ENCODE peak calls at places on chromosomes 4 and X, in ten cellular contexts. K, O, J, R, F, U, X, N, W and E are unnamed samples.

GRCh38 chrX:13863326-13863725 is 46.4 kb upstream of the GPM6B start:
- DNase-seq in K (no peak), O (no peak), J (no peak), R (no peak), F (no peak), U (no peak), X (no peak), N (no peak), W (no peak), E (no peak)

GRCh38 chr4:5922556-5922955 is 29.7 kb upstream of the CRMP1 start:
- DNase-seq in K (no peak), O (no peak), J (no peak), R (no peak), F (no peak), U (no peak), X (no peak), N (no peak), W (no peak), E (no peak)

GRCh38 chr4:37953620-37954325 is 6.4 kb upstream of the PTTG2 start:
- DNase-seq in K (no peak), O (no peak), J (no peak), R (peak), F (no peak), U (peak), X (peak), N (no peak), W (no peak), E (no peak)

GRCh38 chrX:38804481-38805293 is 3.4 kb downstream of the MID1IP1 start:
- DNase-seq in K (peak), O (peak), J (peak), R (no peak), F (peak), U (no peak), X (no peak), N (peak), W (peak), E (peak)

GRCh38 chr4:148443550-148444295 is 1.5 kb upstream of the NR3C2 start:
- DNase-seq in K (peak), O (peak), J (peak), R (no peak), F (peak), U (no peak), X (no peak), N (peak), W (peak), E (peak)

GRCh38 chr4:8907596-8908205 is 36.1 kb upstream of the HMX1 start:
- DNase-seq in K (peak), O (no peak), J (no peak), R (no peak), F (peak), U (no peak), X (no peak), N (no peak), W (peak), E (peak)

GRCh38 chr4:122911588-122911987 is 10.8 kb downstream of the NUDT6 start:
- DNase-seq in K (no peak), O (no peak), J (no peak), R (no peak), F (no peak), U (no peak), X (no peak), N (no peak), W (no peak), E (no peak)

GRCh38 chrX:15750611-15751159 is 12.6 kb downstream of the CA5B start:
- DNase-seq in K (no peak), O (no peak), J (no peak), R (no peak), F (no peak), U (no peak), X (no peak), N (no peak), W (no peak), E (no peak)

GRCh38 chrX:41779941-41780340 is 56.0 kb downstream of the GPR82 start:
- DNase-seq in K (no peak), O (no peak), J (no peak), R (no peak), F (no peak), U (no peak), X (no peak), N (no peak), W (no peak), E (no peak)

GRCh38 chr4:96602661-96603060 is 762.8 kb downstream of the PDHA2 start:
- DNase-seq in K (no peak), O (no peak), J (no peak), R (no peak), F (no peak), U (no peak), X (no peak), N (no peak), W (no peak), E (no peak)

GRCh38 chrX:150913511-150913910 is 15.0 kb upstream of the CD99L2 start:
- DNase-seq in K (no peak), O (no peak), J (no peak), R (peak), F (no peak), U (no peak), X (no peak), N (no peak), W (no peak), E (no peak)

DNA sequence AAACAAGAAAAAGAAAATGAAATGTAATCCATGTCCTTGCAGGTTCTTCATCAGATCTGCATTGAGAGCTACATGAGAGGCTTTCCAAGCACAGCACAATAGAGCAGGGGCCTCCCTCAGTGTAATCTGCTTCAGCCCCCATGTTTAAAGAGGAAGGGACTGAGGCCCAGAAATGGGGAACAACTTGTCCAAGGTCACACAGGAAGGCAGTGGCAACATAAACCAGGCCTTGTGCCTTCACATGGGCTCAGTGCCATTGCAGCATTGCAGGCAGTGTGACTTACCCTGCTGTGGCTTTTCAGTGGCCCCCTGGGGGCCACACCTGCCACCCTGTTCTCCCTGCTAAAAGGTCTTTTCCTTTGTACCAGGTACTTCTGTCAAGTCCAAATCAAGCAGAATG is 20.9 kb upstream of the CD99L2 start:
- DNase-seq in K (no peak), O (no peak), J (no peak), R (no peak), F (no peak), U (no peak), X (no peak), N (no peak), W (no peak), E (no peak)
- TF ChIP-seq CTCF in K (no peak), O (no peak), J (no peak), R (no peak), F (no peak), U (no peak), X (no peak), N (no peak), W (no peak), E (no peak)

DNA sequence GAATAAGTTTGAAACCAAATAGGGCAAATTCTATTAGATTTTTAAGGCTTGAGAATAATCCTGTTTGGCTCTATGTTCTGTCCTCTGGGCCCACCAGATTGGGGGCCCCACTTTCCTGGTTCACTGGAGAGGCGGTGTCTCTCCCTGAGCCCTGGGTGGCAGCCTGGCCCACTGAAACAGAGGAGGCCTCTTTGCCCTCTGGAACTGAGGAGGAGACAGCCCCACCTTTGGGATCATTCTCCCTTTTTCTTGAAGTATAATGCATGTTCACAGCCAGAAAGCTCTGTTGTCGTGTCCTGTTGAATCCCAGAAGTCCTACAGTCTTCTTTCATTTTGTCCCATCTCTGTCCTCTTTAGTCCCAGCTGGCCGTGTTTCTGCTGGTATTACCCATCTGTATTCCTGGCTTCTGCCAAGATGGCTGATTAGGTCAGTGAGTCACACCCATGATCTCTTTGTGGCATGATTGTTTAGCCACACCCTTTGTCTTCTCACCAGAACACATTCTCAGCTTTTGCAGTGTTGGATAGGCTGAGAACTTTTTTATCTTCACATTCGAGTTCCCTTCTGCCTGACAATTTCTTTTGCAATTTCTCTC is 8.1 kb upstream of the TBC1D25 start:
- DNase-seq in K (no peak), O (no peak), J (no peak), R (peak), F (no peak), U (no peak), X (peak), N (no peak), W (no peak), E (no peak)
- H3K27ac ChIP-seq in K (peak), O (peak), J (no peak), R (no peak), F (peak), U (no peak), X (peak), N (no peak), W (no peak), E (peak)

DNA sequence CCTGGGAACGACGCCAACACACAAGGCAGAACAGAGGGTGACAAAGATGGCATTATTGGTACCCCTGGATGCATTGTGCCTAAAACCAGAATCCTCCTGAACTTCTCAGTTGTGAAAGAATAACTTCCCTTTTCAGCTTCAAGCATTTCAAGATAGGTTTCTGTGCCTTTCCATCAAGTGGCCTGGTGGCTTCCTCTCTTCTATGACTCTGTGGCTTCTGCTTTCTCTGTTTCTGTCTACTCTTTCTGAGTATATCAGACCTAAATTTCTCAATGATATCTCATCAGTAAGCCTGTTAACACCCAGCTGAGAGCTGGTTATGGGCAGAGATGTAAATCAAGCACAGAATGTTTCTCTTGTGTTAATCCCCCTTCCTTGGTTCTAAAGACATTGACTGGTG is 21.4 kb upstream of the FAM9B start:
- DNase-seq in K (no peak), O (no peak), J (no peak), R (no peak), F (no peak), U (no peak), X (no peak), N (no peak), W (no peak), E (no peak)
- H3K4me3 ChIP-seq in K (no peak), O (no peak), J (no peak), R (no peak), F (no peak), U (no peak), X (no peak), N (no peak), W (no peak), E (no peak)

GRCh38 chr4:1758306-1759121 is 34.6 kb upstream of the FGFR3 start:
- DNase-seq in K (no peak), O (no peak), J (no peak), R (no peak), F (no peak), U (no peak), X (no peak), N (no peak), W (no peak), E (no peak)

GRCh38 chr4:1761130-1761688 is 31.9 kb upstream of the FGFR3 start:
- DNase-seq in K (no peak), O (no peak), J (no peak), R (no peak), F (no peak), U (no peak), X (no peak), N (no peak), W (no peak), E (no peak)

GRCh38 chr4:1759170-1759817 is 33.8 kb upstream of the FGFR3 start:
- DNase-seq in K (no peak), O (no peak), J (peak), R (no peak), F (no peak), U (no peak), X (no peak), N (no peak), W (no peak), E (no peak)

GRCh38 chr4:1760521-1761001 is 32.5 kb upstream of the FGFR3 start:
- DNase-seq in K (no peak), O (no peak), J (peak), R (no peak), F (no peak), U (no peak), X (no peak), N (no peak), W (no peak), E (no peak)

DNA sequence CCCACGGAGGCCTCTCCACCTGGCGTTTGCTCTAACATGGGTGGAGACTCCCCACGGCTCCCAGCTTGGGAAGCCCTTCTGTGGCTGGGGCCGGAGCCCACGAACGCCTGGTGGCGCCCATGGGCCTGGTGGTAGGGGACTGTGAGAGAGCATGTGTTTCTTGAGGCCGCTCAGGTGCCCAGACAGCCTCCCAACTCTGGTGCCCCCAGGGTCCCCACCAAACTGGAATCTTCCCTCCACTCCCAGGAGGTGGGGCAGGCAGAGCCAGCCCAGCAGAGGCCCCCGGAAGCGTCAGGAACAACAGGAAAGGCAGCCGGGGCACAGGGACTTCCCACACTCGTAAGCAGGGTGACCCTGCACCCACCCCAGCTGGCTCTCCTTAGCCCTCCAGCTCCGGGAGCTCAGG is 33.3 kb upstream of the FGFR3 start:
- DNase-seq in K (no peak), O (no peak), J (no peak), R (no peak), F (no peak), U (no peak), X (no peak), N (no peak), W (no peak), E (no peak)
- TF ChIP-seq CTCF in K (no peak), O (no peak), J (no peak), R (no peak), F (no peak), U (no peak), X (no peak), N (no peak), W (no peak), E (no peak)

GRCh38 chr4:185721190-185721948 is 90.6 kb downstream of the SORBS2 start:
- DNase-seq in K (no peak), O (no peak), J (no peak), R (no peak), F (no peak), U (no peak), X (no peak), N (no peak), W (no peak), E (peak)

GRCh38 chr4:185716008-185716976 is 95.7 kb downstream of the SORBS2 start:
- DNase-seq in K (no peak), O (no peak), J (no peak), R (no peak), F (peak), U (no peak), X (no peak), N (no peak), W (no peak), E (no peak)

GRCh38 chr4:185719493-185719843 is 92.5 kb downstream of the SORBS2 start:
- DNase-seq in K (no peak), O (no peak), J (no peak), R (no peak), F (no peak), U (no peak), X (no peak), N (no peak), W (no peak), E (no peak)

GRCh38 chr4:185717018-185717726 is 94.8 kb downstream of the SORBS2 start:
- DNase-seq in K (no peak), O (no peak), J (no peak), R (no peak), F (no peak), U (no peak), X (no peak), N (no peak), W (no peak), E (no peak)

DNA sequence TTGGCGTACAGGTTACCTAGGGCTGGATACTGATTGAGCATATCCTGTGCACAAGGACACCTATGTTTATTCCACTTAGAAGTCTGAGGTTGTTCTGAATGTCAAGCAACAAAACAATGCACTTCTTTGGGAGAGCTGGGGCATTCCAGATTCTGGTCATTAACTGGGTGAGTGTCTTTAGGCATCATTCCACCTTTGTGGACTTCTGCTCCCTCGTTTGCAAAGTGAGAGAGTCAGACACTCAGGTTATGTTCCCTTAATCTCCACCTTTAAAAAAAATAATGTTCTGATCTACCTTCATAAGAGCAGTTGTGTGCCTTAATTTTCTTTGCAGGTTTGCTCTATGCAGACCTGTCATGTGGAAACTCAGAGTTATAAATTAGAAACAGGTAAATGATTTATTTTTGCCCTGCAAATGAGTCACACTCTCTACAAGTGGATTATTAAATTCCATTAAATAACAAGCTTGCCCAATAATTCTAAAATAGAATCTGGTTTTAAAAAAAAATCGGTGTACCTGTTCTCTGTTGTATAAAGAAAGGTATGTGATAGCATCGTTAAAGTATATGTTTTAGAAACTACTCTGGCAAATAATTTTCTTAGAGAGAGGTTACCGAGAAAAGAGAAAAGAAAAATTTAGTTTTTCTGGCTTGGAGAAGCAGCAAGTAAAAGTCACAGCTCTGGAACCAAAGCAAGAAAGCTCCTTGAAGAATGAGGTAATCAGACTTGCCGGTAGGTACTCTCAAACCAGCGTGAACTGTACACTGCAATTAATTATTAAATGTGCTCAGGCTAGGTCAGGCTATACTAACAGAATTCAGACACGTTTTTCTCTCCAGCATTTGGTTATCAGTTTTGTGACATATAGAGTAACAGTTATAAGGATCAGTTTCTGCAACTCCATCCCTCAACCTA is 93.2 kb downstream of the SORBS2 start:
- DNase-seq in K (no peak), O (no peak), J (no peak), R (no peak), F (no peak), U (no peak), X (no peak), N (no peak), W (no peak), E (no peak)
- H3K27ac ChIP-seq in K (no peak), O (peak), J (no peak), R (no peak), F (peak), U (no peak), X (no peak), N (peak), W (no peak), E (no peak)

GRCh38 chr4:99852199-99852718 is 35.6 kb downstream of the DAPP1 start:
- DNase-seq in K (no peak), O (no peak), J (no peak), R (no peak), F (no peak), U (no peak), X (no peak), N (no peak), W (no peak), E (no peak)
- H3K4me3 ChIP-seq in K (no peak), O (no peak), J (no peak), R (no peak), F (no peak), U (no peak), X (no peak), N (no peak), W (no peak), E (no peak)

DNA sequence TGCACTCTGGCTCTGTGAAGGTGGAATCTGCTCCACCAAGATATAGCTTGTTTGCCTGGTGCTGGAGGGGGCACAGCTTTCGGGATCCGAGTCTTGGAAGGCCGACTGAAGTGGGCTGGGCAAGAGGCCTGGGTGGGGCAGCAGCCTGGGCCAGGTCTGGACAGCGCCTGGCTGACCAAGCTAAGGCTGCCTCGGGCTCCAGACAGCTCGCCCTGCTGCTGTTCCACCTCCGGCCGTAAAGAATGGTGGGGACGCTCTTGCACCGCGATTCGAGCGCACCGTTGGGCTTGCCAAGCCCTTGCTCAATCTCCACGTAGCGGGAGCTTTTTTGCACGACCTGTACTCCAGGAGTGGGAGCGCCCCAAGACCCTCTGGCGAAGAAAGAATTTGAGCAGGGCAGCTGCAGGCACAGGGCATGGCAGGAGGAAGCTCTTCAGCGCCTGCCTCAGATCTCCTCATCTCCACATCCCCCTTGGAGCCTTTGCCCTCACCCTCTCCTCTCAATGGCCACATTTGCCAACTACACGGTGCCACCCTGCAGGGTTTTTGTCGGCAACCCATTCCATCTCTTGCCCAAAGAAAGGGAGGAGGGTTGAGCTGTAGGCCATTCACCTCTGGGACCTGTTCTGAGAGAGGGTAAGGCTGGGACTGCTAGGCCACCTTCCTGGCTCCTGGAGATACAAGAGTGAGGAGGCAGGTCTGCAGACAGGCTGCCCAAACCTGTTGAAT is 18.9 kb downstream of the CNGA2 start:
- DNase-seq in K (peak), O (peak), J (peak), R (peak), F (peak), U (peak), X (peak), N (peak), W (peak), E (no peak)
- TF ChIP-seq CTCF in K (peak), O (peak), J (peak), R (peak), F (peak), U (peak), X (peak), N (peak), W (peak), E (no peak)

GRCh38 chrX:115344885-115345653 is 55.6 kb downstream of the LUZP4 start:
- DNase-seq in K (peak), O (peak), J (peak), R (peak), F (peak), U (peak), X (no peak), N (peak), W (peak), E (peak)
- H3K27ac ChIP-seq in K (peak), O (peak), J (peak), R (peak), F (peak), U (peak), X (no peak), N (peak), W (peak), E (no peak)

GRCh38 chr4:152380919-152381318 is 155.0 kb downstream of the FBXW7 start:
- DNase-seq in K (no peak), O (no peak), J (no peak), R (no peak), F (no peak), U (no peak), X (no peak), N (no peak), W (no peak), E (no peak)
- H3K4me3 ChIP-seq in K (peak), O (peak), J (no peak), R (no peak), F (no peak), U (no peak), X (no peak), N (peak), W (no peak), E (no peak)

GRCh38 chr4:132071815-132072214 is 1077.3 kb upstream of the PCDH10 start:
- DNase-seq in K (no peak), O (no peak), J (no peak), R (peak), F (no peak), U (peak), X (no peak), N (no peak), W (no peak), E (no peak)
- TF ChIP-seq CTCF in K (no peak), O (no peak), J (no peak), R (no peak), F (no peak), U (no peak), X (no peak), N (no peak), W (no peak), E (no peak)